ENCODE peak calls at places on chromosomes 7 and 10, in six cellular contexts. W is HepG2, J is K562, R is A549, U is upper lobe of left lung, D is GM12878. O is an unnamed sample. For H3K4me1, the result is how much of the 10 kb centered on the place peaks cover.

GRCh38 chr10:114683162-114683561 is 25.1 kb upstream of the ABLIM1 start:
- ATAC-seq in W (no peak), J (no peak), R (no peak), U (no peak), D (no peak), O (no peak)

GRCh38 chr10:29263506-29263905 is 25.4 kb upstream of the LYZL1 start:
- ATAC-seq in W (no peak), J (no peak), R (no peak), U (no peak), D (no peak), O (no peak)

GRCh38 chr7:33721895-33722294 is 183.4 kb upstream of the BMPER start:
- ATAC-seq in W (no peak), J (no peak), R (peak), U (no peak), D (no peak), O (no peak)

GRCh38 chr7:105139381-105139780 is 125.4 kb downstream of the KMT2E start:
- ATAC-seq in W (no peak), J (no peak), R (no peak), U (no peak), D (no peak), O (no peak)

GRCh38 chr7:77839919-77840318 is 41.3 kb downstream of the PHTF2 start:
- ATAC-seq in W (no peak), J (peak), R (no peak), U (no peak), D (no peak), O (no peak)

GRCh38 chr10:47339759-47340612 is 8.2 kb upstream of the RBP3 start:
- ATAC-seq in W (peak), J (peak), R (peak), U (no peak), D (peak), O (no peak)

GRCh38 chr7:51046103-51046466 is 263.4 kb upstream of the GRB10 start:
- ATAC-seq in W (no peak), J (no peak), R (peak), U (peak), D (no peak), O (no peak)

GRCh38 chr7:24378871-24379608 is 95.0 kb downstream of the NPY start:
- ATAC-seq in W (no peak), J (no peak), R (peak), U (peak), D (no peak), O (no peak)

GRCh38 chr7:92682324-92682723 is 92.1 kb upstream of the FAM133B start:
- ATAC-seq in W (peak), J (no peak), R (no peak), U (no peak), D (no peak), O (no peak)

GRCh38 chr7:32033006-32033405 is 37.2 kb downstream of the PDE1C start:
- ATAC-seq in W (no peak), J (no peak), R (no peak), U (no peak), D (no peak), O (no peak)

GRCh38 chr7:124263232-124263827 is 230.5 kb upstream of the TMEM229A start:
- ATAC-seq in W (no peak), J (peak), R (no peak), U (no peak), D (peak), O (no peak)

GRCh38 chr7:1095621-1096155 is 7.8 kb downstream of the GPER1 start:
- ATAC-seq in W (no peak), J (no peak), R (no peak), U (peak), D (no peak), O (peak)

GRCh38 chr7:24729365-24730017 is 27.8 kb downstream of the GSDME start:
- ATAC-seq in W (no peak), J (no peak), R (no peak), U (no peak), D (no peak), O (no peak)

GRCh38 chr10:57679916-57680315 is 587.8 kb downstream of the IPMK start:
- ATAC-seq in W (no peak), J (no peak), R (no peak), U (no peak), D (no peak), O (no peak)

GRCh38 chr7:19284596-19285300 is 139.5 kb upstream of the FERD3L start:
- ATAC-seq in W (no peak), J (no peak), R (no peak), U (no peak), D (no peak), O (no peak)

GRCh38 chr7:18509491-18509890 is 13.9 kb downstream of the HDAC9 start:
- ATAC-seq in W (no peak), J (no peak), R (no peak), U (no peak), D (peak), O (no peak)

GRCh38 chr7:25075459-25075858 is 49.6 kb downstream of the CYCS start:
- ATAC-seq in W (no peak), J (peak), R (no peak), U (no peak), D (peak), O (no peak)

GRCh38 chr7:101239951-101240220 is 2.3 kb upstream of the CLDN15 start:
- ATAC-seq in W (no peak), J (no peak), R (no peak), U (no peak), D (no peak), O (no peak)

GRCh38 chr7:101238226-101239182 is 902 bp upstream of the CLDN15 start:
- ATAC-seq in W (peak), J (no peak), R (no peak), U (peak), D (no peak), O (no peak)

GRCh38 chr7:101240226-101241014 is 2.8 kb upstream of the CLDN15 start:
- ATAC-seq in W (no peak), J (peak), R (no peak), U (no peak), D (no peak), O (no peak)

GRCh38 chr7:101241015-101241363 is 3.4 kb upstream of the CLDN15 start:
- ATAC-seq in W (no peak), J (no peak), R (no peak), U (no peak), D (no peak), O (no peak)

GRCh38 chr7:101239191-101239950 is 1.8 kb upstream of the CLDN15 start:
- ATAC-seq in W (no peak), J (no peak), R (no peak), U (no peak), D (no peak), O (peak)
- H3K4me1 ChIP-seq in W (half or more), J (under half), R (under half), U (under half), D (under half), O (under half)

DNA sequence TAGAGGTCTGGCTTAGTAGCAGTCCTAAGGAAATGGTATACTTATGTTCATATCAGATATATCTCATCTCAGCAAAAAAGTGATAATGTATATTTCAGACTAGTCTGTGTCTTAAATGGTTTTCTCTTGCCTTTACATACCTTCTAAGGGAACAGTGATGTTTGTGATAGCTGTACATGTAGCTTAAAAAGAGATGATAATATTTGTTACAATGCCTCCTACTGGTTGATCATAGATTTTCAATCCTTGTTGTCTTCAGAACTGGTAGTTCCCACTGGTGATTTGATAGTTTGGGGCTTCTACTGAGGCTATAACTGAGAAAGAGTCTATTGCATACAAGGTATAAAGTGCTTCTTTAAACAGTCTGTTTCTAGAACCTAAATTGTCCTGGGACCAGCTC is 90.1 kb downstream of the BTRC start:
- ATAC-seq in W (no peak), J (no peak), R (peak), U (no peak), D (peak), O (no peak)
- TF ChIP-seq CTCF in W (peak), J (peak), R (peak), U (no peak), D (peak), O (no peak)

GRCh38 chr7:159127691-159128642 is 16.7 kb downstream of the VIPR2 start:
- ATAC-seq in W (no peak), J (no peak), R (no peak), U (no peak), D (no peak), O (no peak)

GRCh38 chr7:159125104-159125943 is 19.3 kb downstream of the VIPR2 start:
- ATAC-seq in W (peak), J (no peak), R (no peak), U (no peak), D (no peak), O (peak)

GRCh38 chr7:159128767-159129166 is 15.9 kb downstream of the VIPR2 start:
- ATAC-seq in W (no peak), J (no peak), R (no peak), U (no peak), D (no peak), O (no peak)

GRCh38 chr7:159126496-159127345 is 17.9 kb downstream of the VIPR2 start:
- ATAC-seq in W (no peak), J (peak), R (no peak), U (no peak), D (no peak), O (no peak)

DNA sequence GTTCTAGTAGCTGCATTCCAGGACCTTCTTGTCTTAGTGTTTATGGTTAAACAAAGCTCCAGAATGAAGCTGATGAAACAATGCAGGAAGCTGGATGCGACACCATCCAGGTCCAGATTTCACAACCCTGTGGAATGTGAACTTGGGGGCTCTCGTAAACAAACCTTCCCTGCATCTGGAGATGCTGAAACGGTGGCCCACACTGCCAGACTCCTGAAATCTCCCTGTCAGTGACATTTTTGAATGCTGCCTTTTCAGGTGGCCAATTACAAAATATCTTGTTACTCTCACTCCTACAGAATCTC is 18.8 kb downstream of the VIPR2 start:
- ATAC-seq in W (peak), J (no peak), R (no peak), U (no peak), D (no peak), O (peak)
- TF ChIP-seq EP300 in W (no peak), J (no peak), R (no peak), U (no peak), D (no peak), O (no peak)

GRCh38 chr7:106767498-106768323 is 97.4 kb upstream of the PIK3CG start:
- ATAC-seq in W (no peak), J (peak), R (no peak), U (no peak), D (peak), O (no peak)
- H3K4me1 ChIP-seq in W (under half), J (under half), R (under half), U (under half), D (under half), O (under half)

DNA sequence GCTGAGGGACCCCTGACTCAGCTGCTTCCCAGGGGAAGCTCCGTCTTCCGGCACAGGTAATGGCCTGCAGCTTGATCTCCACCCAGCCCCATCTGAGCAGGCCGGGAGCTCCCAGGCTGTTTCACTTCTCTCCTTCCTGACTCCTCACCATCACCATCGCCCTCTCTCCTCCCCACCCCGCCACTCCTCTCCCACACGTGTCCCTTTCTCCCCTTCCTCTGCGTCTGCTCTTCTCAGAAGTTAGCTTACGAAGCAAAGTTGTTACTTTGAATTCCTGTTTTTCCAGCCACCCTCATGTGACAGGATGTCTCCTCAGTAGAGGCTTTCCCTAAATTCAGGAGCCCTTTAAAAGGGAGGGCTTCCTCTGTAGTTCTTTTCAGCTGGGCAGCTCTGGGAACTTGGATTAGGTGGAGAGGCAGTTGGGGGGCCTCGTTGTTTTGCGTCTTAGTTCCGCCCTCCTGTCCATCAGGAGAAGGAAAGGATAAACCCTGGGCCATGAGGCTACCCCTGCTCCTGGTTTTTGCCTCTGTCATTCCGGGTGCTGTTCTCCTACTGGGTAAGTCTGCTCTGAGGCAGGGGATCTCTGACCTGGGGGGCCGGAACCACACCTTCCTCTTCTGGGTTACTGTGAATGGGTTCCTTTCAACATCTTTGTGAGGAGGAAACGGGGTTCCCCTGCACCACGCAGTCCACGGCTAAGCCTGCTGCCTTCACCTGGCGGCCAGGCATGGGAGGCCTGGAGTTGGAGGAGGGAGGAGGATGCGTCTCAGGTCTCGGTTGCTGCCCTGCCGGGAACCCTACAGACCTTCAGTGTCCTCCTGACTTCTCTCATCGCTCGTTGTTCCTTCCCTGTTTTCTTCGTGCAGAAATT is at the start of gene MRC1:
- ATAC-seq in W (peak), J (peak), R (no peak), U (peak), D (peak), O (peak)
- TF ChIP-seq CTCF in W (no peak), J (no peak), R (no peak), U (no peak), D (no peak), O (no peak)

GRCh38 chr10:62433181-62433692 is 59.1 kb downstream of the ZNF365 start:
- ATAC-seq in W (no peak), J (no peak), R (peak), U (peak), D (peak), O (peak)
- TF ChIP-seq EP300 in W (no peak), J (no peak), R (peak), U (no peak), D (no peak), O (no peak)

GRCh38 chr10:71241114-71241898 is 28.9 kb downstream of the UNC5B start:
- ATAC-seq in W (no peak), J (peak), R (no peak), U (no peak), D (no peak), O (no peak)
- H3K4me1 ChIP-seq in W (under half), J (under half), R (under half), U (half or more), D (under half), O (under half)

GRCh38 chr10:87079106-87079836 is 15.4 kb downstream of the GLUD1 start:
- ATAC-seq in W (no peak), J (no peak), R (no peak), U (no peak), D (no peak), O (no peak)
- TF ChIP-seq CTCF in W (no peak), J (no peak), R (no peak), U (no peak), D (no peak), O (no peak)

DNA sequence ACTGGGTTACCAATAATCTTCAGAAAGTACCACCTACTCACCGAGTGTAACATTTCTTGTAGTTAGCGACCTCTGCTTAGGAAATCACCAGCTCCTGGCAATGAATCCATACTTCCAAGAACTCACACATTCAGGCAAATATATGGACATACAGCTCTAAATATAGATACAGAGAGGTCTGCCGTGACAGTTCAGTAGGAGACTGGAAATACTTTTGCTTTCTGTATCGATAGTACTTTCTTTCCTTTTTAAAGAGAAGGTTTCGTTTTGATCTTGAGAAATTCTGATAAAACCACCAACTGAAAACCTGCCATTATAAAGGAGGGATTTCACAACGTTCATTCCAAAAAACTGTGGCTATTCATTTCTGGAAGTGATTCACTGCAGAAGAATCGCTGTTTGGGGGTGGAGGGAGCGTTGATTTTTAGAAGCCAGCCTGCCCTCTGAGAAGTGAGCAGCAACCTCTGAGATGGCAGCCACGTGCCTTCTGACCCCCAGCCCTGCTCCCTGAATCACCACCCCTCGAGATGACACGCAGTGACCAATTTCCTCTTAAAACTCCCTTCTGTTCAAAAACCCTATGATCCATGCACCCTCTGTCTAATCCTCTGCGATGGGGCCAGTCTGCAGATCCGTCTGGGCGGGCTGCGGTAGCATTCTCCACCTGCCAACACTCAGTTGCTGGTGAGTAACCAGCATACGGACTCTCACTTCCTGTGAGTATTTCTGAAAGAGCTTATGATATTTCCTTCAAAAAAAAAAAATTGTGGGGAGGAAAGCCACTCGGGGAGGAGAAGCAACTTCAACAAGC is 179.1 kb upstream of the KLF14 start:
- ATAC-seq in W (peak), J (peak), R (peak), U (peak), D (peak), O (peak)
- TF ChIP-seq EP300 in W (no peak), J (no peak), R (peak), U (peak), D (peak), O (no peak)